ENCODE peak calls at places on chromosomes 4 and X, in four cellular contexts. One of them, this sample, is unnamed.

GRCh38 chrX:132463411-132463810 is 25.4 kb downstream of the MBNL3 start:
- DNase-seq in heart right ventricle: no peak
- DNase-seq in psoas muscle: no peak
- DNase-seq in AG04450: no peak
- DNase-seq in this sample: no peak

GRCh38 chrX:67574696-67575095 is 30.9 kb downstream of the AR start:
- DNase-seq in psoas muscle: no peak
- DNase-seq in heart right ventricle: no peak
- DNase-seq in AG04450: no peak
- DNase-seq in this sample: no peak

GRCh38 chr4:106246441-106246840 is 69.6 kb downstream of the TBCK start:
- DNase-seq in psoas muscle: no peak
- DNase-seq in heart right ventricle: no peak
- DNase-seq in AG04450: no peak
- DNase-seq in this sample: no peak

GRCh38 chr4:38455092-38455855 is 208.7 kb upstream of the KLF3 start:
- DNase-seq in AG04450: no peak
- DNase-seq in psoas muscle: no peak
- DNase-seq in heart right ventricle: no peak
- DNase-seq in this sample: no peak

GRCh38 chr4:147683717-147684700 is at the start of gene PRMT9:
- DNase-seq in AG04450: peak
- DNase-seq in psoas muscle: peak
- DNase-seq in heart right ventricle: peak
- DNase-seq in this sample: peak

GRCh38 chr4:8291701-8292387 is 22.3 kb downstream of the HTRA3 start:
- DNase-seq in heart right ventricle: no peak
- DNase-seq in psoas muscle: peak
- DNase-seq in AG04450: no peak
- DNase-seq in this sample: no peak

GRCh38 chrX:103691059-103691458 is 4.6 kb upstream of the MORF4L2 start:
- DNase-seq in psoas muscle: no peak
- DNase-seq in AG04450: no peak
- DNase-seq in heart right ventricle: no peak
- DNase-seq in this sample: no peak

GRCh38 chr4:119647558-119647957 is 19.0 kb upstream of the PDE5A start:
- DNase-seq in psoas muscle: no peak
- DNase-seq in AG04450: no peak
- DNase-seq in heart right ventricle: no peak
- DNase-seq in this sample: peak

GRCh38 chr4:186326391-186326790 is 60.4 kb downstream of the F11 start:
- DNase-seq in heart right ventricle: no peak
- DNase-seq in psoas muscle: no peak
- DNase-seq in AG04450: peak
- DNase-seq in this sample: no peak

GRCh38 chr4:176002007-176002623 is 63.5 kb upstream of the WDR17 start:
- DNase-seq in AG04450: no peak
- DNase-seq in heart right ventricle: no peak
- DNase-seq in psoas muscle: peak
- DNase-seq in this sample: no peak

GRCh38 chr4:8148159-8148558 is 10.5 kb downstream of the ABLIM2 start:
- DNase-seq in AG04450: no peak
- DNase-seq in heart right ventricle: no peak
- DNase-seq in psoas muscle: no peak
- DNase-seq in this sample: no peak

GRCh38 chrX:18354369-18355329 is at the start of gene SCML2:
- DNase-seq in heart right ventricle: peak
- DNase-seq in AG04450: no peak
- DNase-seq in psoas muscle: peak
- DNase-seq in this sample: no peak
- TF ChIP-seq CTCF in heart right ventricle: no peak
- TF ChIP-seq CTCF in AG04450: no peak
- TF ChIP-seq CTCF in psoas muscle: no peak
- TF ChIP-seq CTCF in this sample: no peak

GRCh38 chr4:56123547-56123946 is 174.8 kb downstream of the CEP135 start:
- DNase-seq in heart right ventricle: no peak
- DNase-seq in AG04450: no peak
- DNase-seq in psoas muscle: no peak
- DNase-seq in this sample: no peak

GRCh38 chr4:56123051-56123450 is 174.3 kb downstream of the CEP135 start:
- DNase-seq in heart right ventricle: no peak
- DNase-seq in psoas muscle: no peak
- DNase-seq in AG04450: no peak
- DNase-seq in this sample: no peak

GRCh38 chr4:56118055-56118454 is 169.3 kb downstream of the CEP135 start:
- DNase-seq in AG04450: no peak
- DNase-seq in heart right ventricle: no peak
- DNase-seq in psoas muscle: no peak
- DNase-seq in this sample: no peak

GRCh38 chr4:56118845-56119244 is 170.1 kb downstream of the CEP135 start:
- DNase-seq in psoas muscle: no peak
- DNase-seq in AG04450: no peak
- DNase-seq in heart right ventricle: no peak
- DNase-seq in this sample: no peak
- TF ChIP-seq CTCF in psoas muscle: no peak
- TF ChIP-seq CTCF in AG04450: no peak
- TF ChIP-seq CTCF in heart right ventricle: no peak
- TF ChIP-seq CTCF in this sample: no peak

GRCh38 chr4:157217708-157218107 is 2.8 kb upstream of the GRIA2 start:
- DNase-seq in psoas muscle: no peak
- DNase-seq in heart right ventricle: no peak
- DNase-seq in AG04450: no peak
- DNase-seq in this sample: no peak
- TF ChIP-seq CTCF in psoas muscle: peak
- TF ChIP-seq CTCF in heart right ventricle: peak
- TF ChIP-seq CTCF in AG04450: peak
- TF ChIP-seq CTCF in this sample: peak

DNA sequence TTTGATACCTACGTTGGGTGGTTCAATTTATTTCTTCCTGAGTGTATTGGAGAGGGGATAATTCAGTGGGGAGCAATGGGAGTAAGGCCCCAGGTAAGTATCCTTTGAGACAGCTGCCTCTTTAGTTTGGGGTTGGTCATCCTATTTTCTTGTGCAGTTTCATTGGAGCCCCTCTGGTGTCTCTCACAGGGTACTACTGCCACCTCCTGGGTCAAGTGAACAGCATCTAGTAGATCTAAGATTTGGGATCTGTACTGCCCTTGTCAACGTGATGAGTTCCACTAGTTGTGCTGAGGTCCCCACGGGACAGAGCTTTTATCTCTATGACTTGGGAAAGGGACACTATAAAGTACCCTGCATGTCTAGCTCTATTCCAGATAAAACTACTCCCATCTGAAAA is 80.6 kb downstream of the PBDC1 start:
- DNase-seq in heart right ventricle: peak
- DNase-seq in AG04450: peak
- DNase-seq in psoas muscle: no peak
- DNase-seq in this sample: no peak
- TF ChIP-seq CTCF in heart right ventricle: peak
- TF ChIP-seq CTCF in AG04450: peak
- TF ChIP-seq CTCF in psoas muscle: peak
- TF ChIP-seq CTCF in this sample: peak

GRCh38 chr4:145709336-145709735 is 29.4 kb downstream of the C4orf51 start:
- DNase-seq in psoas muscle: no peak
- DNase-seq in AG04450: no peak
- DNase-seq in heart right ventricle: no peak
- DNase-seq in this sample: no peak

GRCh38 chr4:145703850-145704528 is 24.0 kb downstream of the C4orf51 start:
- DNase-seq in AG04450: no peak
- DNase-seq in psoas muscle: no peak
- DNase-seq in heart right ventricle: no peak
- DNase-seq in this sample: no peak

GRCh38 chr4:145709843-145710242 is 29.9 kb downstream of the C4orf51 start:
- DNase-seq in psoas muscle: no peak
- DNase-seq in heart right ventricle: no peak
- DNase-seq in AG04450: peak
- DNase-seq in this sample: peak
- TF ChIP-seq CTCF in psoas muscle: no peak
- TF ChIP-seq CTCF in heart right ventricle: no peak
- TF ChIP-seq CTCF in AG04450: no peak
- TF ChIP-seq CTCF in this sample: no peak

GRCh38 chrX:45145492-45146215 is 55.0 kb downstream of the DIPK2B start:
- DNase-seq in psoas muscle: no peak
- DNase-seq in heart right ventricle: no peak
- DNase-seq in AG04450: no peak
- DNase-seq in this sample: no peak

GRCh38 chrX:45143455-45143854 is 57.2 kb downstream of the DIPK2B start:
- DNase-seq in AG04450: no peak
- DNase-seq in psoas muscle: no peak
- DNase-seq in heart right ventricle: no peak
- DNase-seq in this sample: no peak

GRCh38 chrX:45142185-45142584 is 58.5 kb downstream of the DIPK2B start:
- DNase-seq in heart right ventricle: no peak
- DNase-seq in psoas muscle: no peak
- DNase-seq in AG04450: no peak
- DNase-seq in this sample: no peak

GRCh38 chrX:45138525-45138924 is 62.2 kb downstream of the DIPK2B start:
- DNase-seq in AG04450: no peak
- DNase-seq in psoas muscle: no peak
- DNase-seq in heart right ventricle: no peak
- DNase-seq in this sample: no peak

GRCh38 chrX:45140812-45141211 is 59.9 kb downstream of the DIPK2B start:
- DNase-seq in psoas muscle: no peak
- DNase-seq in AG04450: no peak
- DNase-seq in heart right ventricle: no peak
- DNase-seq in this sample: no peak
- TF ChIP-seq CTCF in psoas muscle: no peak
- TF ChIP-seq CTCF in AG04450: no peak
- TF ChIP-seq CTCF in heart right ventricle: no peak
- TF ChIP-seq CTCF in this sample: no peak

DNA sequence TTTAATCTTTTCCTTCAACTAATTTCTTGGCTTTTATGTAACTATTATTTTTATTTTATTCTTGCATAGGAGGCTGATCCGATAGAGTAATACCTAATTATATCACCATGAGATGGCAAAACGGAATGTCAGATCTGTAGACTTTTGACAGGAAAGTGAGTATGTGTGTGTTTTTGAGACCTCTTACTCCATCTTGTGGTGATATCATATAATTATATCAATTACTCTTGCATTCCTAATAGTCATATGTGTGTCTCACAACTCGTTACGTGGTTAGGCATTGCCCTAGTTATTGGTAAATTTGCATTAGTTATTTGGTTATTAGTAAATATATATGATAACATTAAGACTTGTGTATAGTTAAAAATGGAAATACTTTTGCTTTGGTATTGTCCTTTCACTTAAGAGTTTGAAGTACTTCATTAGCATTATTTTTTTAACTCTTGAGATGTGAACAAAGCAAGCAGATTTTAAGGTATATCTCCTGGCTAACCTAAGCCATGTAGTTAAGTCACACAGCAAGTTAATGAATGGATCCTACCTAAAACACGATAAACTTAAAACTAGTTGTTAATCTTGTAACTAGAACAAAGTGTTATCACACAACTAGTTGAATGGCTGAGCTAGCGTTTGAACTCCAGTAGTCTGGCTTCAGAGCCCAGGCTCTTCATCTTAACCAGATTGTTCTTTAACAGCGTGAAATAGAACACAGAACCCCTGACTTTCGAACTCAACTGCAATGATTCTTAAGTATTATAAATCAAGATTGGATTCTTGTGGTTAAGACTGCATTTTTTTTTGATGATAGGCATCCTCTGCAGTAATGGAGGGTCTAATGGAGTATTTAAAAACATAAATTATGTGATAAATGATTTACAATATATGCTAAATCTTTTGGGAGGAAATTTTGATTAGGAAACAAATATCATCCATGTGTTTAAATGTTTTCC is 67.1 kb downstream of the PGRMC2 start:
- DNase-seq in AG04450: peak
- DNase-seq in psoas muscle: no peak
- DNase-seq in heart right ventricle: no peak
- DNase-seq in this sample: peak
- TF ChIP-seq CTCF in AG04450: peak
- TF ChIP-seq CTCF in psoas muscle: peak
- TF ChIP-seq CTCF in heart right ventricle: peak
- TF ChIP-seq CTCF in this sample: peak

DNA sequence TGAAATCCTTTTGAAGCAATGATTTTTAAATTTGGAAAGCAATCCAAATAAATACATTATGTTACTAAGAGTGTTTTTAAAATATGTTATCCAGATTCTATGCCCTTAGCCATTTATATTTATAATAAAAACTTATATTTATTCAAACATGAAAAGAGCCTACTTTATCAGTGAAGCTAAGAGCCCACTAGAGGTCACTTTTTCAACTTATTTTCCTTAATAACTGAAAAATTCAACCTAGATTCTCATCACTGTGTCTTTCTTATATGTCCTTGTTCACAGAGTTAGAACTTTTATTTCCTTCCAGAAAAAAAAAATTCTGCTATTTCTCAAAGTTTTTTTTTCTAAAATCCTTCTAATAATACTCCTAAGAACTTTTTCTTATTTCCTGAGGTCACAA is 23.9 kb downstream of the PRDM8 start:
- DNase-seq in AG04450: no peak
- DNase-seq in heart right ventricle: no peak
- DNase-seq in psoas muscle: no peak
- DNase-seq in this sample: no peak
- TF ChIP-seq CTCF in AG04450: peak
- TF ChIP-seq CTCF in heart right ventricle: peak
- TF ChIP-seq CTCF in psoas muscle: no peak
- TF ChIP-seq CTCF in this sample: peak

GRCh38 chr4:11426003-11426402 is 2.7 kb downstream of the HS3ST1 start:
- DNase-seq in AG04450: no peak
- DNase-seq in psoas muscle: no peak
- DNase-seq in heart right ventricle: no peak
- DNase-seq in this sample: no peak

GRCh38 chr4:11424000-11424399 is 4.7 kb downstream of the HS3ST1 start:
- DNase-seq in AG04450: no peak
- DNase-seq in psoas muscle: no peak
- DNase-seq in heart right ventricle: peak
- DNase-seq in this sample: no peak

GRCh38 chr4:11423465-11423864 is 5.2 kb downstream of the HS3ST1 start:
- DNase-seq in heart right ventricle: no peak
- DNase-seq in AG04450: no peak
- DNase-seq in psoas muscle: no peak
- DNase-seq in this sample: no peak

GRCh38 chr4:11426716-11427115 is 2.0 kb downstream of the HS3ST1 start:
- DNase-seq in psoas muscle: no peak
- DNase-seq in AG04450: no peak
- DNase-seq in heart right ventricle: no peak
- DNase-seq in this sample: no peak

DNA sequence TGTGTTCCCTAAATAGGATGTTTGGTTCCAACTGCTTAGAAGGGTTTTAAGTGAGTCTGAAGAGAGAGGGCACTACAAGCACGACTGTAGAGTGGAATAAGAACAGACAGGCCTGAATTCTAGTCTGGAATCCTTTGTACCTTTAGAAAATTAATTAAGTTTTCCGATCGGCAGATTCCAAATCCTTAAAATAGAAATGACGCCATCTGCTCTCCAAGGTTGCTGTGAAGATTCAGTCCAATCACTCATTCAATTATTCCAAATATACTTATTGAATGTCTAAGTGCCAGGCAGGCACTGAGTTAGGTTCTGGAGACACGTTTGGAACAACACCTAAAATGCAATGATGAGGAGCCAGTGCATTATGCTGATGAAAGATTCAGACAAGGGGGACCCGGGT is 3.8 kb downstream of the HS3ST1 start:
- DNase-seq in AG04450: no peak
- DNase-seq in heart right ventricle: no peak
- DNase-seq in psoas muscle: no peak
- DNase-seq in this sample: no peak
- TF ChIP-seq CTCF in AG04450: no peak
- TF ChIP-seq CTCF in heart right ventricle: peak
- TF ChIP-seq CTCF in psoas muscle: no peak
- TF ChIP-seq CTCF in this sample: no peak